ENCODE peak calls at places on chromosomes 12 and 14, in four cellular contexts. B is nephron progenitor cell, C is IMR-90, N is adrenal gland. X is an unnamed sample.

GRCh38 chr12:117466677-117467362 is 105.4 kb upstream of the NOS1 start:
- DNase-seq in C (no peak), N (no peak), B (no peak), X (no peak)

GRCh38 chr14:69318241-69318640 is 58.3 kb downstream of the GALNT16 start:
- DNase-seq in N (no peak), C (peak), B (no peak), X (no peak)

GRCh38 chr12:22684124-22684523 is 59.2 kb downstream of the ETNK1 start:
- DNase-seq in B (no peak), N (no peak), C (no peak), X (no peak)

GRCh38 chr14:71327691-71328090 is 420.4 kb downstream of the PCNX1 start:
- DNase-seq in B (no peak), C (peak), N (no peak), X (no peak)

GRCh38 chr14:81516941-81517797 is 16.5 kb downstream of the SEL1L start:
- DNase-seq in C (peak), N (no peak), B (peak), X (no peak)

GRCh38 chr12:54650884-54651283 is 2.7 kb upstream of the DCD start:
- DNase-seq in N (no peak), B (no peak), C (no peak), X (no peak)

GRCh38 chr14:78022059-78022458 is 148.1 kb upstream of the NRXN3 start:
- DNase-seq in C (peak), N (no peak), B (peak), X (peak)

GRCh38 chr12:126247936-126248335 is 1182.7 kb downstream of the AACS start:
- DNase-seq in B (no peak), N (no peak), C (no peak), X (no peak)

GRCh38 chr14:54818201-54819133 is 84.2 kb downstream of the GCH1 start:
- DNase-seq in C (peak), N (peak), B (no peak), X (no peak)

GRCh38 chr14:71231521-71232393 is 324.5 kb downstream of the PCNX1 start:
- DNase-seq in N (no peak), C (no peak), B (no peak), X (no peak)

GRCh38 chr12:87924149-87924548 is 105.1 kb downstream of the C12orf50 start:
- DNase-seq in B (no peak), C (peak), N (no peak), X (no peak)

GRCh38 chr14:48398675-48399282 is 723.4 kb upstream of the MDGA2 start:
- DNase-seq in C (peak), B (peak), N (no peak), X (no peak)

GRCh38 chr12:2739832-2740641 is 54.7 kb upstream of the FKBP4 start:
- DNase-seq in B (peak), C (peak), N (no peak), X (no peak)
- TF ChIP-seq CTCF in B (peak), C (peak), N (peak), X (peak)

DNA sequence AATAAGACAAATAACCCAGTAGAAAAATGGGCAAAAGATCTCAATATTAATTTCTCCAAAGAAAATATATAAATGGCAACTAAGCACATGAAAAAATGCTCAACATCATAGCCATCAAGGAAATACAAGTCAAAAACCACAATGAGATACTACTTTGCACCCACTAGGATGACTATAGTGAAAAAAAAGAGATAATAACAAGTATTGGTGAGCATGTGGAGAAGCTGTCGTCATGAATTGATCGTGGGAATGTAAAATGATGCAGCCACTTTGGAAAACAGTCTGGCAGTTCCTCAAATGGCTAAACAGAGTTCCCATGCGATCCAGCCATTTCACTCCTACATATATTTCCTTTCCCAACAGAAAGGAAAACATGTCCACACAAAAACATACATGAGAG is 18.1 kb downstream of the JDP2 start:
- DNase-seq in C (no peak), N (no peak), B (no peak), X (no peak)
- TF ChIP-seq CTCF in C (no peak), N (no peak), B (no peak), X (no peak)

GRCh38 chr12:63151898-63152700 is 1.1 kb upstream of the AVPR1A start:
- DNase-seq in N (peak), C (peak), B (peak), X (peak)
- TF ChIP-seq CTCF in N (peak), C (peak), B (peak), X (peak)

GRCh38 chr12:45464699-45465098 is 248.8 kb downstream of the ANO6 start:
- DNase-seq in N (no peak), C (no peak), B (no peak), X (no peak)
- TF ChIP-seq CTCF in N (no peak), C (no peak), B (no peak), X (peak)

DNA sequence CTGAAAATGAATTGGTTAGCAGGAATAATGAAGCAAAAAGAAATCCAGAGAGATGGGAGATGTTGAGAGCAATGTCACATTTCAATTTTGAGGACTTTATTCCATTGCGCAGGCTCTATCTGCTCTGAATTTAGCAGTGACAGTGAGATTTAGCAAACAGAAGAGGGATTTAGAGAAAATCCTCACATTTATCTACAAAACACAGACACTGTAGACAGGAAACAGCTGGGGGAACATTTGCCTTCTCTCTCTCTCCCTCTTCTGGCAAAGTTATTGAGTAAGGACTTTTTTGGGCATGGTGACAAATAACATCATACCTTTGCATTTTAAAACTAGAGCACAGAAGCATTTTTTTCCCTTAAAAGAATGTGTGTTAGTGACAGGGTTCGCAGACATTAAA is at the start of gene IGF1:
- DNase-seq in C (peak), B (no peak), N (no peak), X (no peak)
- TF ChIP-seq CTCF in C (peak), B (no peak), N (no peak), X (no peak)

GRCh38 chr14:22555573-22556011 is 33.4 kb downstream of the DAD1 start:
- DNase-seq in C (peak), B (no peak), N (no peak), X (no peak)

GRCh38 chr14:22556021-22556989 is 32.7 kb downstream of the DAD1 start:
- DNase-seq in N (no peak), B (no peak), C (peak), X (no peak)

GRCh38 chr14:22557846-22558220 is 31.2 kb downstream of the DAD1 start:
- DNase-seq in N (no peak), C (no peak), B (no peak), X (no peak)

GRCh38 chr14:22558221-22558913 is 30.7 kb downstream of the DAD1 start:
- DNase-seq in N (no peak), B (peak), C (no peak), X (no peak)

DNA sequence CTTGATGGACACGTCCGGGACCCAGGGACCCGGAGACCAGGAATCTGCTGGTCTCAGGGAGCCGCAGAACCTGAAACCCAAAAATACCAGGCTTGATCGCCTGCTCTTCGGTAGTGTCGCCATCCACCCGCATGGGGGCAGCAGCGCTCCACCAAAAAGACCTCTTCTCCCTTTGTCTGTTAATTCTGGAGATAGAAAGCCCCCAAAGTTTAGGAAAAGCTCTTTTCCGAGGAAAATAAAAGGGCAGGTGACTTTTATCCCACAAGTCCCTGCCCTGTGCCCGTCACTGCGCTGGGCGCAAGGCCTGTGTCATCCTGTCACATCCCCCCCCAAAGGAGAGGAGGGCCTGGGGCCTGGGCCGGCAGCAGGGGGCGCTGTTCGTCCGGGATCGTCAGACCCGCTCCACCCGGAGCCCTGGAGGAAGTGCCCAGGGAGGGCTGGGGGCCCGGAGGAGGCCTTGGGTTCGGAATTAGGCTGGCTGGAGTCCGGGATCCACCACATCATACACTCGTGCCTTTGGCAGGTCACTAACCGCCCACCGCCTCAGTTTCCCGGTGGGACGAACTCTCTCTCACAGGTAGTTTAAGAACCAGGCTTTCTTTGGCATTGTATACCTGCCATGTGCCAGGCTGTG is 31.9 kb downstream of the DAD1 start:
- DNase-seq in N (peak), B (peak), C (peak), X (peak)
- TF ChIP-seq CTCF in N (peak), B (peak), C (peak), X (peak)

GRCh38 chr12:1434296-1434955 is 160.0 kb downstream of the FBXL14 start:
- DNase-seq in C (no peak), N (no peak), B (no peak), X (no peak)
- TF ChIP-seq CTCF in C (no peak), N (no peak), B (no peak), X (no peak)

DNA sequence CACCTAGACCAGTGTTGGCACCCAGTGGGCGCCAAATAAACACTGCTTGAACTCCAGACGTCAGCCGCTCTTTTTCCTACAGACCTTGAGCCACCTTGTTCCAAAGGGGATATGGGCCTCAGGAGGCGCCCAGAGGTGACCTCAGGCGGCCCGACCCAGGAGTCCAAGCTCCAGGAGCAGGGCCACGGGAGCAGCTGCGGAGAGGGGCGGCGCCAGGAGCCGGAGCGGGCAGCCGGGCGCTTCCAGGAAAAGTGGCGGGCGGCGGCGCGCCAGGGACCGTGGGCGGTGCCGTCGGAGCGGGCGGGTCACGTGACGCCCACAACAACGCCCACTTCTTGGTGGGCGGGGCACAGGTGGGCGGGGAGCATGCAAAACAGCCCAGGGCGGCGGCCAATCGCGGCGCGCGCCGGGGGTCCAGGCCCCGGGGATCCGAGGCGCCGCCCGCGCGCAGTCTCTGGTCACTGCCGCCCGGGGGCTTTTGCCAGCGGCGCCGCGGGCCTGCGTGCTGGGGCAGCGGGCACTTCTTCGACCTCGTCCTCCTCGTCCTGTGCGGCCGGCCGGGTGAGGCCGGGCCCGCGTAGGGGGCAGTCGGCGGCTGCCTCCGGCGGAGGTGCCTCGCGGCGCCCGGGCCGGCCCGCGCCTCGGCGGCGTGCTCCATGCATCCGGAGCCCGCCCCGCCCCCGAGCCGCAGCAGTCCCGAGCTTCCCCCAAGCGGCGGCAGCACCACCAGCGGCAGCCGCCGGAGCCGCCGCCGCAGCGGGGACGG is at the start of gene ORAI1:
- DNase-seq in N (peak), C (peak), B (peak), X (peak)
- TF ChIP-seq CTCF in N (peak), C (peak), B (no peak), X (peak)

DNA sequence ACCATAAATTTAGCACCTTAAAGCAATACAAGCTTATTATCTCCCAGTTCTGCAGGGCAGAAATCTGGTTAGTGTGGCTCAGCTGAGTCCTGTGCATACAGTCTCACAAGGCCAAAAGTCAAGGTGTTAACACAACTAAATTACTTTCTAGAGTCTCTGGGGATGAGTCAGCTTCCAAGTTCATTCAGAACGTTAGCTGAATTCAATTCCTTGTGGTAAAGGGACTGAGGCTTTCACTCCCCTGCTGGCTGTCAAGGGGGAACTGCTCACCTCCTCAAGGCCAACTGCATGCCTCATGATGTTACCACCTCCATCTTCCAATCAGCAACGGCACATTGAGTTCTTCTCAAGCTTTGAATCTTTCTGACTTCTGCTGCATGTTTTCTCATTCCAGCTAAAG is 27.6 kb downstream of the EML5 start:
- DNase-seq in B (no peak), C (peak), N (no peak), X (no peak)
- TF ChIP-seq CTCF in B (no peak), C (peak), N (no peak), X (no peak)

X was measured in progenitor cell of endocrine pancreas.